ENCODE peak calls at places on chromosomes 6 and 20, in five cellular contexts. F, L, J, Q and T are unnamed samples.

GRCh38 chr20:650954-651353 is 2.0 kb downstream of the SRXN1 start:
- DNase-seq in F (no peak), L (no peak), J (no peak), Q (no peak), T (no peak)

GRCh38 chr6:52233975-52234823 is 10.1 kb downstream of the IL17F start:
- DNase-seq in F (peak), L (no peak), J (peak), Q (peak), T (no peak)

GRCh38 chr20:53735536-53736050 is 142.0 kb upstream of the ZNF217 start:
- DNase-seq in F (no peak), L (no peak), J (peak), Q (peak), T (no peak)

GRCh38 chr6:105536961-105537360 is 134.1 kb upstream of the PREP start:
- DNase-seq in F (no peak), L (no peak), J (no peak), Q (no peak), T (no peak)

GRCh38 chr20:63594043-63594561 is 20.1 kb upstream of the HELZ2 start:
- DNase-seq in F (no peak), L (no peak), J (no peak), Q (peak), T (no peak)

GRCh38 chr20:44435630-44436335 is 39.9 kb upstream of the TTPAL start:
- DNase-seq in F (no peak), L (no peak), J (no peak), Q (peak), T (no peak)

GRCh38 chr6:74932214-74932923 is 273.5 kb downstream of the COL12A1 start:
- DNase-seq in F (no peak), L (no peak), J (no peak), Q (no peak), T (no peak)

GRCh38 chr6:151807513-151808330 is at the start of gene ESR1:
- DNase-seq in F (no peak), L (no peak), J (no peak), Q (no peak), T (peak)

GRCh38 chr6:148514091-148514850 is 171.6 kb downstream of the SASH1 start:
- DNase-seq in F (no peak), L (no peak), J (no peak), Q (no peak), T (no peak)

GRCh38 chr20:17066955-17067354 is 159.9 kb upstream of the PCSK2 start:
- DNase-seq in F (peak), L (no peak), J (no peak), Q (no peak), T (no peak)